ENCODE peak calls at places on chromosomes 5 and 9, in six cellular contexts. Z, N, R, T, S and B are unnamed samples.
A peak's percentile ranks its signal among the peaks of the same experiment; 100 is the strongest.

GRCh38 chr5:10828241-10828640 is 67.2 kb upstream of the DAP start:
- DNase-seq in Z (no peak), N (no peak), R (no peak), T (peak; percentile 60), S (no peak), B (peak; percentile 90)

GRCh38 chr5:144325532-144325931 is 154.9 kb downstream of the KCTD16 start:
- DNase-seq in Z (no peak), R (no peak), N (no peak), T (no peak), S (no peak), B (no peak)

GRCh38 chr9:129609486-129610192 is 11.3 kb downstream of the C9orf50 start:
- DNase-seq in R (no peak), S (peak; percentile 40), T (peak; percentile 63), Z (peak; percentile 76), N (peak; percentile 46), B (no peak)

GRCh38 chr9:96129698-96130097 is 172.3 kb downstream of the HSD17B3 start:
- DNase-seq in R (no peak), S (no peak), Z (no peak), N (no peak), T (no peak), B (no peak)

GRCh38 chr5:73899055-73899454 is 273.1 kb downstream of the ARHGEF28 start:
- DNase-seq in Z (no peak), R (no peak), S (no peak), T (no peak), N (no peak), B (no peak)

GRCh38 chr5:98556707-98557106 is 216.8 kb upstream of the RGMB start:
- DNase-seq in T (no peak), R (no peak), N (no peak), S (no peak), Z (no peak), B (no peak)

GRCh38 chr5:68343421-68343826 is 127.9 kb downstream of the PIK3R1 start:
- DNase-seq in Z (no peak), R (peak; percentile 85), S (peak; percentile 36), T (peak; percentile 91), N (peak; percentile 41), B (no peak)

GRCh38 chr5:136626531-136626930 is 261.2 kb upstream of the TRPC7 start:
- DNase-seq in Z (no peak), T (no peak), N (no peak), R (no peak), S (no peak), B (no peak)

GRCh38 chr5:135880278-135880677 is 15.4 kb downstream of the IL9 start:
- DNase-seq in S (no peak), R (no peak), N (no peak), Z (peak; percentile 16), T (no peak), B (no peak)

GRCh38 chr9:87612536-87612935 is 113.4 kb upstream of the CTSL start:
- DNase-seq in R (no peak), T (no peak), N (no peak), Z (no peak), S (no peak), B (no peak)

GRCh38 chr9:112558476-112558875 is 71.8 kb downstream of the KIAA1958 start:
- DNase-seq in R (peak; percentile 14), N (no peak), S (no peak), T (peak; percentile 20), Z (no peak), B (peak; percentile 59)

GRCh38 chr5:177446184-177447065 is at the start of gene PRR7:
- DNase-seq in T (peak; percentile 52), S (peak; percentile 51), N (peak; percentile 63), Z (peak; percentile 67), R (no peak), B (no peak)

GRCh38 chr9:36665921-36666429 is 93.3 kb downstream of the MELK start:
- DNase-seq in T (peak; percentile 61), R (no peak), N (no peak), Z (no peak), S (no peak), B (no peak)

GRCh38 chr5:10747678-10748622 is 13.1 kb downstream of the DAP start:
- DNase-seq in T (no peak), S (no peak), N (no peak), R (peak; percentile 29), Z (no peak), B (no peak)

GRCh38 chr5:170857066-170857465 is 4.8 kb upstream of the RANBP17 start:
- DNase-seq in R (no peak), S (no peak), Z (no peak), T (no peak), N (no peak), B (no peak)

GRCh38 chr5:178327931-178328711 is 95.5 kb upstream of the PHYKPL start:
- DNase-seq in N (no peak), S (no peak), Z (no peak), T (no peak), R (no peak), B (no peak)

GRCh38 chr5:26649000-26649399 is 389.4 kb downstream of the CDH9 start:
- DNase-seq in S (peak; percentile 27), N (no peak), R (no peak), T (no peak), Z (no peak), B (no peak)

GRCh38 chr9:137458194-137459146 is 664 bp downstream of the NSMF start:
- DNase-seq in Z (peak; percentile 49), R (no peak), N (peak; percentile 18), T (no peak), S (no peak), B (no peak)

GRCh38 chr5:96177303-96177869 is 215.7 kb upstream of the ELL2 start:
- DNase-seq in S (no peak), R (peak; percentile 53), N (no peak), Z (no peak), T (peak; percentile 57), B (peak; percentile 62)

GRCh38 chr9:117868594-117868993 is 164.4 kb downstream of the TLR4 start:
- DNase-seq in T (no peak), R (no peak), S (no peak), N (no peak), Z (no peak), B (no peak)

GRCh38 chr5:61386062-61386800 is 54.2 kb downstream of the ZSWIM6 start:
- DNase-seq in R (no peak), N (no peak), S (no peak), Z (no peak), T (no peak), B (no peak)

GRCh38 chr5:115801984-115802383 is 14.5 kb downstream of the CDO1 start:
- DNase-seq in R (no peak), S (no peak), N (no peak), Z (no peak), T (no peak), B (no peak)

DNA sequence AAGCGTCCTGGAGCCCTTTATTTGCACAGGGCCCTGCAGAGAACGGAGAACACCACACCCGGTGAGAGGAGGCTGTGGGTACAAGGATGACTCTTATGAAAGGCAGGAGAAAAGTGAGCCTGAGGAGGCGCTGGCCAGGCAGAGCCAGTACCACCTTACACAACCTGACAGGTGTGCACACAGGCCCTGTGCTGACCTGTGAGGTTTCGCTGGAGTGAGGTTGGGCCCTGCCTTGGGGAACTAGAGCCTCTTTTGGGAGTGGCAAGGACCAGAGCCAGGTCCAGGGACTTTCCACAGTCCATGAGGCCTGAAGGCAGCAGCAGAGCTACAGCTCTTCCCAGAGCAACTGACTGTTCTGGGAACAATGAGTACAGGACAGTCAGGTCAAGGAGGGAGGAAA is 3.1 kb downstream of the SRD5A1 start:
- DNase-seq in N (no peak), Z (no peak), S (peak; percentile 9), T (no peak), R (no peak), B (no peak)
- TF ChIP-seq CTCF in N (no peak), Z (no peak), S (no peak), T (no peak), R (no peak), B (no peak)

DNA sequence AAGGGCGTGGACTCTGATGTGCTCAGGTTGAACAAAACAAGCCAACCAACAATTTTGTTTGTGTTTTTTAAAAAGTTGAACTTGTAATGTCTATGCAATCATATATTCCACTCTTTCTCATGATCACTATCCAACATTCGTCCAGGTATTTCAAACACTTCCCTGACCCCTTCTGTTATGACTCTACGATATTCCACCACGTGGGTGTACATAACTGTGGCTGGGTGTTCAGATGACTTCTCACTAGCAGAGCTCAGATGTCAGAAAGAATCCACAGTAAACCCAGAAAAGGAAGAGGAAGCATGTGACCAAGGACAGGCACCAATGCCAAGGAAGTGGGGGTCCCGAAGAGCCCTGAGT is 19.9 kb downstream of the PTPN3 start:
- DNase-seq in N (no peak), Z (no peak), R (no peak), S (no peak), T (no peak), B (no peak)
- H3K4me3 ChIP-seq in N (no peak overlapping the region), Z (no peak overlapping the region), R (no peak overlapping the region), S (no peak overlapping the region), T (no peak overlapping the region), B (no peak overlapping the region)

DNA sequence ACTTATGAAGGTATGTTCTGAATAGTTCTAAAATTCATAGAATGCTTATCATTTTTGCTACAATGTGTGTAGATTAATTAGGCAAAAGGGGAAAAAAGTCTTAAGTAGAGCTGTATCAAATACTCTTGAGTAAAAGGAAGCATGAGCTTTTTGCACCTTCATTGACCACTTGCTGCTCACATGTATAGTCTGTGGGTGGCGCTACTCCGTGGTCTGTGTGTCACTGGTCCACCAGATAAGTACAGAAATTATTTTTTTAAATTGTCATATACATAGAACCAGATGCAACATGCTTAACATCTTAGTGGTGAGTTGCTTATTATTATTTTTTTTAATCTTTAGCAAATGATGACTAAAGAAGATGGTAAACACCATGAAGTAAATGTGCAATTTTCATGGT is 130.2 kb downstream of the MAN2A1 start:
- DNase-seq in Z (no peak), S (no peak), R (no peak), N (no peak), T (no peak), B (no peak)
- TF ChIP-seq CTCF in Z (no peak), S (no peak), R (no peak), N (no peak), T (no peak), B (no peak)

GRCh38 chr5:172642926-172643325 is 1.9 kb downstream of the NEURL1B start:
- DNase-seq in Z (no peak), S (no peak), T (no peak), N (no peak), R (no peak), B (no peak)
- H3K4me3 ChIP-seq in Z (peak overlapping the region; percentile 76), S (peak overlapping the region; percentile 62), T (no peak overlapping the region), N (peak overlapping the region; percentile 90), R (no peak overlapping the region), B (no peak overlapping the region)